ENCODE peak calls at places on chromosomes 3 and 15, in nine cellular contexts. G is activated CD4-positive, CD25-positive, alpha-beta regulatory T cell treated with anti-CD3 and anti-CD28 coated beads, Interleukin-2, amount 50 U/mL, for 16 hours; L is NCI-H1092 treated with DMSO at 0.1 percent for 48 hours; M is pancreas; I is hepatocyte; X is GM04504; O is body of pancreas; H is activated T-helper 9 cell treated with anti-CD3 and anti-CD28 coated beads, Interleukin-2, amount 50 U/mL, for 16 hours; S is putamen. K is an unnamed sample.

GRCh38 chr15:46467041-46467440 is 832.2 kb downstream of the SQOR start:
- DNase-seq in O (no peak), M (no peak), H (no peak), L (no peak), S (no peak), X (no peak), G (no peak), I (no peak), K (peak; percentile 79)

GRCh38 chr3:74338998-74339397 is 275.5 kb downstream of the CNTN3 start:
- DNase-seq in H (no peak), S (no peak), G (no peak), L (no peak), X (no peak), M (no peak), O (no peak), I (no peak), K (no peak)

GRCh38 chr3:52983336-52983807 is 62.5 kb downstream of the SFMBT1 start:
- DNase-seq in M (no peak), S (peak; percentile 15), G (peak; percentile 12), H (peak; percentile 28), X (no peak), I (no peak), L (no peak), O (no peak), K (no peak)

GRCh38 chr3:15989419-15989818 is 185.1 kb upstream of the GALNT15 start:
- DNase-seq in I (no peak), H (no peak), L (no peak), G (no peak), M (no peak), X (no peak), S (no peak), O (no peak), K (peak; percentile 29)

GRCh38 chr15:60906275-60906674 is 322.8 kb downstream of the RORA start:
- DNase-seq in H (no peak), S (no peak), G (no peak), O (no peak), X (no peak), L (peak; percentile 2), M (no peak), I (no peak), K (no peak)

GRCh38 chr3:157248590-157249425 is 88.9 kb upstream of the CCNL1 start:
- DNase-seq in M (peak; percentile 58), O (peak; percentile 55), X (peak; percentile 55), I (peak; percentile 65), L (no peak), H (no peak), S (peak; percentile 87), G (no peak), K (peak; percentile 97)

GRCh38 chr3:46664971-46665762 is 28.3 kb downstream of the ALS2CL start:
- DNase-seq in I (no peak), S (no peak), O (no peak), M (no peak), X (no peak), H (no peak), L (no peak), G (no peak), K (no peak)

GRCh38 chr3:133693821-133694220 is 32.1 kb upstream of the TOPBP1 start:
- DNase-seq in S (no peak), I (no peak), L (no peak), M (no peak), X (no peak), G (no peak), H (no peak), O (no peak), K (no peak)

GRCh38 chr3:39432342-39432741 is 25.8 kb downstream of the RPSA start:
- DNase-seq in H (no peak), O (no peak), I (no peak), X (no peak), L (no peak), M (no peak), G (no peak), S (no peak), K (no peak)

GRCh38 chr15:63389902-63390301 is 8.3 kb upstream of the CA12 start:
- DNase-seq in M (peak; percentile 100), S (no peak), H (no peak), I (peak; percentile 75), X (no peak), G (no peak), O (peak; percentile 98), L (peak; percentile 87), K (no peak)

GRCh38 chr15:76337047-76337738 is 620 bp downstream of the ISL2 start:
- DNase-seq in O (no peak), S (no peak), I (no peak), X (no peak), M (no peak), G (no peak), L (no peak), H (no peak), K (no peak)

GRCh38 chr3:158718490-158719170 is 13.6 kb downstream of the RARRES1 start:
- DNase-seq in S (no peak), M (no peak), X (peak; percentile 88), G (no peak), I (peak; percentile 26), O (no peak), H (no peak), L (no peak), K (no peak)

GRCh38 chr3:153028336-153028735 is 133.7 kb upstream of the RAP2B start:
- DNase-seq in I (no peak), H (no peak), M (no peak), G (no peak), O (no peak), L (no peak), S (peak; percentile 35), X (no peak), K (no peak)

GRCh38 chr3:151459360-151459759 is 1.5 kb downstream of the IGSF10 start:
- DNase-seq in S (no peak), I (no peak), O (no peak), X (no peak), G (no peak), L (no peak), H (no peak), M (no peak), K (no peak)

GRCh38 chr3:147940400-147940799 is 531.2 kb downstream of the ZIC1 start:
- DNase-seq in G (no peak), L (no peak), X (no peak), I (no peak), M (no peak), H (no peak), O (no peak), S (no peak), K (no peak)

GRCh38 chr3:169528289-169528688 is 135.2 kb downstream of the MECOM start:
- DNase-seq in M (no peak), O (no peak), X (no peak), I (no peak), G (no peak), L (no peak), S (no peak), H (no peak), K (no peak)

GRCh38 chr3:124234852-124235252 is 242.9 kb upstream of the ROPN1 start:
- DNase-seq in X (no peak), M (no peak), G (no peak), L (no peak), O (peak; percentile 17), S (no peak), I (no peak), H (no peak), K (no peak)

GRCh38 chr3:142279965-142280590 is 54.7 kb upstream of the GK5 start:
- DNase-seq in L (peak; percentile 65), G (peak; percentile 14), I (peak; percentile 84), M (no peak), S (peak; percentile 61), X (peak; percentile 63), O (peak; percentile 58), H (peak; percentile 3), K (peak; percentile 92)

GRCh38 chr3:6281662-6282061 is 579.3 kb upstream of the GRM7 start:
- DNase-seq in L (no peak), G (no peak), H (no peak), S (no peak), I (no peak), M (no peak), O (no peak), X (no peak), K (no peak)

GRCh38 chr3:172040976-172041963 is 1.9 kb downstream of the FNDC3B start:
- DNase-seq in M (no peak), G (no peak), O (peak; percentile 32), L (no peak), I (peak; percentile 46), H (no peak), X (peak; percentile 36), S (no peak), K (peak; percentile 47)

GRCh38 chr3:11159421-11159904 is 5.2 kb downstream of the HRH1 start:
- DNase-seq in S (no peak), H (no peak), L (no peak), O (no peak), I (peak; percentile 24), M (no peak), X (peak; percentile 94), G (no peak), K (no peak)

GRCh38 chr15:33360876-33361275 is 50.1 kb downstream of the RYR3 start:
- DNase-seq in H (no peak), X (no peak), G (no peak), I (no peak), M (no peak), L (no peak), O (no peak), S (no peak), K (no peak)

GRCh38 chr3:13301295-13301987 is 118.7 kb downstream of the NUP210 start:
- DNase-seq in O (no peak), G (no peak), H (no peak), I (peak; percentile 49), M (peak; percentile 45), X (peak; percentile 10), L (no peak), S (peak; percentile 77), K (peak; percentile 17)

GRCh38 chr15:63052961-63053698 is 10.6 kb downstream of the TPM1 start:
- DNase-seq in H (no peak), M (no peak), G (no peak), O (peak; percentile 47), L (no peak), X (no peak), I (peak; percentile 50), S (no peak), K (no peak)

GRCh38 chr3:11238057-11238456 is 34.1 kb upstream of the ATG7 start:
- DNase-seq in M (no peak), G (no peak), L (no peak), O (no peak), X (peak; percentile 72), I (peak; percentile 23), S (no peak), H (no peak), K (no peak)

GRCh38 chr3:27681249-27681748 is 40.8 kb downstream of the EOMES start:
- DNase-seq in X (peak; percentile 78), O (peak; percentile 38), G (no peak), H (peak; percentile 20), S (peak; percentile 47), M (no peak), L (peak; percentile 29), I (peak; percentile 81), K (peak; percentile 87)

GRCh38 chr3:50515565-50516047 is 12.2 kb upstream of the CACNA2D2 start:
- DNase-seq in G (no peak), X (no peak), I (peak; percentile 60), H (no peak), M (no peak), O (no peak), L (no peak), S (no peak), K (no peak)

K was measured in SK-MEL-5.